ENCODE peak calls at places on chromosomes 5 and 9, in ten cellular contexts. J is uterus, W is left ventricle myocardium inferior, M is fibroblast of lung, Q is DND-41, S is PC-9, L is upper lobe of right lung, X is lung, O is cardiac muscle cell, U is IMR-90. Y is an unnamed sample. For H3K4me1, the result is how much of the 10 kb centered on the place peaks cover.

GRCh38 chr5:142826741-142827492 is 56.7 kb downstream of the ARHGAP26 start:
- DNase-seq in J (peak), W (no peak), M (peak), Q (no peak), S (peak), L (no peak), X (no peak), O (no peak), U (peak), Y (peak)

GRCh38 chr9:136587944-136588662 is 42.3 kb upstream of the NOTCH1 start:
- DNase-seq in J (no peak), W (no peak), M (no peak), Q (peak), S (no peak), L (no peak), X (no peak), O (no peak), U (no peak), Y (no peak)

GRCh38 chr5:59436364-59437158 is 457.0 kb downstream of the PDE4D start:
- DNase-seq in J (no peak), W (no peak), M (no peak), Q (no peak), S (no peak), L (no peak), X (no peak), O (no peak), U (no peak), Y (no peak)

GRCh38 chr9:72951043-72951442 is 1.8 kb downstream of the ALDH1A1 start:
- DNase-seq in J (no peak), W (no peak), M (no peak), Q (no peak), S (no peak), L (no peak), X (no peak), O (no peak), U (no peak), Y (no peak)

GRCh38 chr9:114212841-114213240 is 57.5 kb downstream of the COL27A1 start:
- DNase-seq in J (no peak), W (no peak), M (no peak), Q (no peak), S (no peak), L (no peak), X (no peak), O (no peak), U (no peak), Y (no peak)

GRCh38 chr9:125428515-125429467 is 167.2 kb downstream of the GAPVD1 start:
- DNase-seq in J (no peak), W (no peak), M (peak), Q (no peak), S (no peak), L (no peak), X (no peak), O (no peak), U (no peak), Y (no peak)

GRCh38 chr5:132459983-132460834 is 30.4 kb downstream of the IRF1 start:
- DNase-seq in J (no peak), W (peak), M (no peak), Q (peak), S (no peak), L (no peak), X (peak), O (no peak), U (no peak), Y (no peak)

GRCh38 chr9:8778356-8778755 is 978.8 kb upstream of the DMAC1 start:
- DNase-seq in J (no peak), W (no peak), M (no peak), Q (no peak), S (no peak), L (no peak), X (no peak), O (no peak), U (no peak), Y (no peak)

GRCh38 chr5:132679166-132679565 is 5.4 kb downstream of the IL4 start:
- DNase-seq in J (no peak), W (no peak), M (no peak), Q (no peak), S (no peak), L (no peak), X (no peak), O (no peak), U (no peak), Y (no peak)

GRCh38 chr9:35852267-35852815 is 17.9 kb downstream of the OR13J1 start:
- DNase-seq in J (no peak), W (no peak), M (no peak), Q (no peak), S (no peak), L (no peak), X (no peak), O (no peak), U (no peak), Y (no peak)

GRCh38 chr9:114216081-114216480 is 60.7 kb downstream of the COL27A1 start:
- DNase-seq in J (peak), W (peak), M (peak), Q (no peak), S (peak), L (no peak), X (no peak), O (peak), U (peak), Y (no peak)

GRCh38 chr5:11797132-11797531 is 107.1 kb downstream of the CTNND2 start:
- DNase-seq in J (no peak), W (no peak), M (no peak), Q (no peak), S (no peak), L (no peak), X (no peak), O (no peak), U (no peak), Y (no peak)

GRCh38 chr5:36734422-36734821 is 128.0 kb downstream of the SLC1A3 start:
- DNase-seq in J (no peak), W (no peak), M (peak), Q (no peak), S (peak), L (no peak), X (no peak), O (peak), U (peak), Y (no peak)

GRCh38 chr9:74803366-74804017 is 84.2 kb downstream of the TRPM6 start:
- DNase-seq in J (no peak), W (no peak), M (no peak), Q (no peak), S (no peak), L (no peak), X (no peak), O (no peak), U (no peak), Y (no peak)

GRCh38 chr5:170232786-170233185 is at the start of gene C5orf58:
- DNase-seq in J (no peak), W (no peak), M (no peak), Q (no peak), S (no peak), L (peak), X (no peak), O (no peak), U (no peak), Y (no peak)

GRCh38 chr5:42583322-42583721 is 160.1 kb downstream of the GHR start:
- DNase-seq in J (peak), W (no peak), M (peak), Q (peak), S (peak), L (no peak), X (peak), O (peak), U (peak), Y (peak)

GRCh38 chr5:59134770-59135169 is 551.9 kb downstream of the RAB3C start:
- DNase-seq in J (no peak), W (no peak), M (no peak), Q (no peak), S (no peak), L (no peak), X (no peak), O (no peak), U (no peak), Y (no peak)

GRCh38 chr9:130940023-130940549 is 1.0 kb upstream of the FIBCD1 start:
- DNase-seq in J (no peak), W (no peak), M (no peak), Q (no peak), S (peak), L (no peak), X (no peak), O (no peak), U (no peak), Y (no peak)

GRCh38 chr9:5110867-5111681 is 74.4 kb downstream of the INSL6 start:
- DNase-seq in J (no peak), W (no peak), M (no peak), Q (no peak), S (no peak), L (peak), X (no peak), O (no peak), U (no peak), Y (no peak)

GRCh38 chr9:134826336-134827246 is 54.0 kb upstream of the FCN2 start:
- DNase-seq in J (no peak), W (no peak), M (no peak), Q (no peak), S (no peak), L (no peak), X (no peak), O (no peak), U (no peak), Y (peak)

GRCh38 chr5:158375531-158375930 is 516.6 kb upstream of the CLINT1 start:
- DNase-seq in J (no peak), W (no peak), M (no peak), Q (no peak), S (no peak), L (no peak), X (no peak), O (no peak), U (no peak), Y (no peak)

GRCh38 chr9:122498883-122499288 is 11.7 kb upstream of the OR1J2 start:
- DNase-seq in J (no peak), W (no peak), M (peak), Q (peak), S (peak), L (no peak), X (no peak), O (no peak), U (peak), Y (peak)

GRCh38 chr5:78046006-78046405 is 248.5 kb downstream of the AP3B1 start:
- DNase-seq in J (no peak), W (no peak), M (no peak), Q (no peak), S (no peak), L (no peak), X (no peak), O (no peak), U (no peak), Y (no peak)

GRCh38 chr5:112743631-112744030 is 5.9 kb downstream of the APC start:
- DNase-seq in J (no peak), W (no peak), M (no peak), Q (no peak), S (no peak), L (no peak), X (no peak), O (no peak), U (no peak), Y (no peak)

GRCh38 chr5:148179234-148179824 is 11.0 kb downstream of the SPINK14 start:
- DNase-seq in J (no peak), W (no peak), M (peak), Q (no peak), S (peak), L (no peak), X (no peak), O (peak), U (peak), Y (peak)

GRCh38 chr5:175478384-175479124 is at the start of gene SFXN1:
- DNase-seq in J (peak), W (peak), M (peak), Q (peak), S (peak), L (peak), X (peak), O (peak), U (peak), Y (no peak)

GRCh38 chr5:157544623-157544989 is 31.0 kb downstream of the ADAM19 start:
- DNase-seq in J (no peak), W (no peak), M (no peak), Q (no peak), S (no peak), L (no peak), X (no peak), O (no peak), U (no peak), Y (no peak)

GRCh38 chr5:104189909-104190308 is 627.3 kb upstream of the NUDT12 start:
- DNase-seq in J (no peak), W (no peak), M (peak), Q (no peak), S (no peak), L (no peak), X (no peak), O (no peak), U (peak), Y (no peak)

GRCh38 chr5:139426222-139426885 is 13.0 kb downstream of the DNAJC18 start:
- DNase-seq in J (no peak), W (no peak), M (peak), Q (no peak), S (no peak), L (no peak), X (no peak), O (no peak), U (peak), Y (no peak)

GRCh38 chr5:5126444-5126843 is 13.7 kb upstream of the ADAMTS16 start:
- DNase-seq in J (no peak), W (no peak), M (peak), Q (no peak), S (peak), L (no peak), X (no peak), O (no peak), U (no peak), Y (peak)

GRCh38 chr5:172561151-172561550 is 79.9 kb upstream of the NEURL1B start:
- DNase-seq in J (no peak), W (no peak), M (peak), Q (no peak), S (no peak), L (no peak), X (no peak), O (no peak), U (peak), Y (peak)

GRCh38 chr5:133032852-133033742 is 6.7 kb upstream of the ZCCHC10 start:
- DNase-seq in J (no peak), W (no peak), M (no peak), Q (peak), S (no peak), L (no peak), X (no peak), O (no peak), U (no peak), Y (no peak)

GRCh38 chr5:162685302-162685701 is 617.7 kb downstream of the GABRG2 start:
- DNase-seq in J (no peak), W (no peak), M (no peak), Q (no peak), S (no peak), L (no peak), X (no peak), O (no peak), U (no peak), Y (no peak)

GRCh38 chr9:34233691-34234090 is 54.8 kb downstream of the UBAP1 start:
- DNase-seq in J (no peak), W (no peak), M (peak), Q (no peak), S (no peak), L (no peak), X (no peak), O (no peak), U (peak), Y (no peak)

GRCh38 chr9:120714846-120715231 is 569 bp upstream of the MEGF9 start:
- DNase-seq in J (no peak), W (no peak), M (no peak), Q (no peak), S (no peak), L (no peak), X (no peak), O (no peak), U (no peak), Y (no peak)

GRCh38 chr9:113998114-113998513 is 80.0 kb downstream of the AMBP start:
- DNase-seq in J (peak), W (no peak), M (no peak), Q (no peak), S (no peak), L (no peak), X (no peak), O (no peak), U (no peak), Y (no peak)

GRCh38 chr5:159444441-159445082 is 114.3 kb upstream of the IL12B start:
- DNase-seq in J (no peak), W (no peak), M (peak), Q (peak), S (peak), L (no peak), X (no peak), O (peak), U (peak), Y (no peak)

GRCh38 chr5:109533847-109534272 is 124.1 kb upstream of the PJA2 start:
- DNase-seq in J (no peak), W (no peak), M (no peak), Q (no peak), S (no peak), L (no peak), X (no peak), O (no peak), U (no peak), Y (no peak)

GRCh38 chr9:29449294-29449693 is 1876.0 kb upstream of the C9orf72 start:
- DNase-seq in J (no peak), W (no peak), M (no peak), Q (no peak), S (no peak), L (no peak), X (no peak), O (no peak), U (no peak), Y (no peak)

DNA sequence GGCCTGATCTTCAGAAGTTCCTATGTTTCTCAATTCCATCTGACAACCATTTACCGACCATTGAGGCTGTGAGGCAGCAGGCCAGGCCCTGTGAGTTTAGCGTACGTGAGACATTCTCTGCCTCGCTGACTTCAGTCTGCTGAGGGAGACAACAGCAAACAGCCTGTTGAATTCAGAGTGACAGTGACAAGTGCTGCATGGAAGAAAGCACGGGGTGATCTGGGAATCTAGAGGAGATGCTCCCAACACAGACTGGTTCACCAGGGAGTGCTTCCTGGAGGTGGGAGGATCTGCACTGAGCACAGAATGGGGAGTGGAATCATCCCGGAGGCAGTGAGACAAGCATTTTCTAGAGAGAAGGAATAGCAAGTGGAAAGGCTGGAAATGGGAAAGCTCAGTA is 10.0 kb upstream of the DDX41 start:
- DNase-seq in J (no peak), W (no peak), M (no peak), Q (no peak), S (no peak), L (peak), X (no peak), O (no peak), U (no peak), Y (no peak)
- H3K4me3 ChIP-seq in J (no peak), W (no peak), M (no peak), Q (no peak), S (no peak), L (no peak), X (no peak), O (no peak), U (no peak), Y (no peak)

GRCh38 chr9:27471789-27472585 is 52.1 kb upstream of the IFNK start:
- DNase-seq in J (no peak), W (peak), M (no peak), Q (no peak), S (no peak), L (no peak), X (no peak), O (no peak), U (no peak), Y (no peak)
- H3K4me1 ChIP-seq in J (under half), W (under half), M (under half), Q (under half), S (under half), L (under half), X (under half), O (under half), U (under half), Y (under half)

GRCh38 chr5:84379749-84380148 is 4.9 kb downstream of the EDIL3 start:
- DNase-seq in J (no peak), W (no peak), M (peak), Q (no peak), S (no peak), L (no peak), X (no peak), O (no peak), U (peak), Y (no peak)
- TF ChIP-seq CTCF in J (no peak), W (no peak), M (peak), Q (no peak), S (no peak), L (no peak), X (no peak), O (peak), U (peak), Y (no peak)

GRCh38 chr5:95083606-95084005 is 201.3 kb downstream of the MCTP1 start:
- DNase-seq in J (no peak), W (no peak), M (no peak), Q (no peak), S (no peak), L (no peak), X (no peak), O (no peak), U (no peak), Y (no peak)

GRCh38 chr5:95087819-95088317 is 197.0 kb downstream of the MCTP1 start:
- DNase-seq in J (no peak), W (no peak), M (no peak), Q (no peak), S (no peak), L (no peak), X (no peak), O (no peak), U (no peak), Y (no peak)

GRCh38 chr5:95084757-95085156 is 200.1 kb downstream of the MCTP1 start:
- DNase-seq in J (no peak), W (no peak), M (no peak), Q (no peak), S (no peak), L (no peak), X (no peak), O (no peak), U (no peak), Y (no peak)

GRCh38 chr5:95090774-95091173 is 194.1 kb downstream of the MCTP1 start:
- DNase-seq in J (no peak), W (no peak), M (no peak), Q (no peak), S (no peak), L (no peak), X (no peak), O (no peak), U (no peak), Y (no peak)

GRCh38 chr5:95086932-95087818 is 197.7 kb downstream of the MCTP1 start:
- DNase-seq in J (no peak), W (no peak), M (no peak), Q (no peak), S (no peak), L (no peak), X (no peak), O (no peak), U (no peak), Y (no peak)
- H3K4me3 ChIP-seq in J (no peak), W (no peak), M (no peak), Q (no peak), S (no peak), L (no peak), X (no peak), O (no peak), U (no peak), Y (no peak)

GRCh38 chr9:115637661-115638060 is 515.9 kb upstream of the PAPPA start:
- DNase-seq in J (no peak), W (no peak), M (no peak), Q (no peak), S (no peak), L (no peak), X (no peak), O (no peak), U (no peak), Y (no peak)
- H3K4me1 ChIP-seq in J (under half), W (under half), M (under half), Q (under half), S (under half), L (under half), X (under half), O (under half), U (under half), Y (under half)

GRCh38 chr9:96854877-96855273 is 561 bp upstream of the ZNF782 start:
- DNase-seq in J (no peak), W (no peak), M (no peak), Q (no peak), S (no peak), L (no peak), X (no peak), O (no peak), U (no peak), Y (no peak)

GRCh38 chr9:96859461-96860198 is 5.3 kb upstream of the ZNF782 start:
- DNase-seq in J (no peak), W (no peak), M (peak), Q (no peak), S (peak), L (no peak), X (no peak), O (no peak), U (peak), Y (peak)

GRCh38 chr9:96858018-96858573 is 3.8 kb upstream of the ZNF782 start:
- DNase-seq in J (no peak), W (no peak), M (no peak), Q (no peak), S (peak), L (no peak), X (peak), O (peak), U (peak), Y (peak)

GRCh38 chr9:96856363-96857286 is 2.3 kb upstream of the ZNF782 start:
- DNase-seq in J (no peak), W (peak), M (peak), Q (peak), S (peak), L (peak), X (peak), O (peak), U (peak), Y (peak)

GRCh38 chr9:96858670-96859069 is 4.4 kb upstream of the ZNF782 start:
- DNase-seq in J (no peak), W (no peak), M (no peak), Q (no peak), S (no peak), L (no peak), X (no peak), O (no peak), U (no peak), Y (no peak)
- TF ChIP-seq CTCF in J (no peak), W (no peak), M (no peak), Q (no peak), S (no peak), L (no peak), X (no peak), O (no peak), U (no peak), Y (no peak)

DNA sequence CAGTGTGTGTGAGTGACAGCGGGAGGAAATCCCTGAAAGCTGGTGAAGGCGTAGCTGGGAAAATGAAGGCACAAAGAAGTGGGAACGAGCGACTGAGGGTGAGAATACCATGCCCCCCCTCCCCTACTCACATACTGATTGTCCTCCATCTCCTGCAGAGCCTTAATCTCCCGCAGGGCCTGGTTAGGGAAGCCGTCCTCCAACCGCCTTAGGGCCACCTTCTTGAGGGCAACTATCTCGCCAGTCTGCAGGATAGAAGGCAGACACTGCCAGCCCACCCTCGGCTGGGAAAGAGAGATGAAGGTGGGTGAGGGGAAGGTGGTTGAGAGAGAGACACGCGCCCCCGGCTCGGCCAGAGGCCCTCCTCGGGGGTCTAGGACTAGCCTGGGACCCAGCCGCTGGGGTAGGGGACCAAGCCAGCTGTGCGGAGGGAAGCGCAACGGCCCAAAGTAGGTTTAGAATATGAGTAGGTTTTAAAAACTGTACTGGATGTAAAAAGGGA is 491 bp downstream of the CDK20 start:
- DNase-seq in J (no peak), W (no peak), M (no peak), Q (no peak), S (no peak), L (no peak), X (no peak), O (peak), U (no peak), Y (no peak)
- H3K4me3 ChIP-seq in J (peak), W (peak), M (peak), Q (no peak), S (peak), L (peak), X (peak), O (peak), U (peak), Y (peak)

Y was measured in keratinocyte.